ENCODE peak calls at places on chromosome 16, in six cellular contexts. W, M, Y, Z, G and C are unnamed samples.

GRCh38 chr16:53998024-53998810 is 288.4 kb downstream of the IRX3 start:
- DNase-seq in Z (no peak), G (no peak), M (no peak), W (no peak), Y (no peak), C (no peak)

GRCh38 chr16:85498607-85499006 is 114.5 kb upstream of the GSE1 start:
- DNase-seq in Y (no peak), G (no peak), Z (no peak), M (no peak), W (no peak), C (no peak)

GRCh38 chr16:87361916-87362619 is 21.5 kb downstream of the FBXO31 start:
- DNase-seq in G (no peak), Y (no peak), M (no peak), W (no peak), Z (no peak), C (no peak)

GRCh38 chr16:1224558-1224957 is 510 bp downstream of the TPSG1 start:
- DNase-seq in Y (no peak), W (no peak), G (no peak), M (no peak), Z (no peak), C (no peak)

GRCh38 chr16:3866703-3867431 is 13.6 kb downstream of the CREBBP start:
- DNase-seq in M (no peak), Y (no peak), G (no peak), Z (no peak), W (no peak), C (no peak)

GRCh38 chr16:47925811-47926460 is 229.9 kb downstream of the ABCC12 start:
- DNase-seq in Y (no peak), G (no peak), W (no peak), M (no peak), Z (no peak), C (no peak)

GRCh38 chr16:55249936-55250335 is 74.1 kb upstream of the IRX6 start:
- DNase-seq in Y (no peak), G (no peak), Z (no peak), W (no peak), M (peak), C (no peak)

GRCh38 chr16:12157510-12158093 is 181.1 kb downstream of the SNX29 start:
- DNase-seq in W (no peak), Z (no peak), G (no peak), Y (no peak), M (peak), C (no peak)

GRCh38 chr16:3759736-3760135 is 42.4 kb upstream of the TRAP1 start:
- DNase-seq in G (no peak), W (no peak), M (no peak), Y (no peak), Z (no peak), C (no peak)

GRCh38 chr16:88759245-88759975 is 25.6 kb downstream of the PIEZO1 start:
- DNase-seq in G (no peak), W (peak), Y (no peak), Z (peak), M (no peak), C (no peak)

GRCh38 chr16:51538707-51539604 is 387.9 kb upstream of the SALL1 start:
- DNase-seq in G (no peak), Z (peak), M (peak), W (peak), Y (no peak), C (no peak)

GRCh38 chr16:25097304-25097988 is 14.1 kb upstream of the LCMT1 start:
- DNase-seq in W (no peak), Y (no peak), M (peak), Z (no peak), G (no peak), C (peak)

GRCh38 chr16:83681421-83681820 is 126.4 kb upstream of the HSBP1 start:
- DNase-seq in G (no peak), W (peak), M (no peak), Y (no peak), Z (peak), C (no peak)